ENCODE peak calls at places on chromosomes 5 and 9, in five cellular contexts. One of them, this sample, is unnamed.

GRCh38 chr5:110544603-110545002 is 181.9 kb downstream of the TMEM232 start:
- DNase-seq in RWPE1: peak; percentile 8
- DNase-seq in choroid plexus epithelial cell: no peak
- DNase-seq in WTC11: no peak
- DNase-seq in B cell: no peak
- DNase-seq in this sample: no peak

GRCh38 chr9:21244841-21245240 is 5.0 kb upstream of the IFNA14 start:
- DNase-seq in RWPE1: no peak
- DNase-seq in choroid plexus epithelial cell: no peak
- DNase-seq in WTC11: no peak
- DNase-seq in B cell: no peak
- DNase-seq in this sample: no peak

GRCh38 chr9:127847155-127847463 is 7.3 kb downstream of the ENG start:
- DNase-seq in RWPE1: no peak
- DNase-seq in choroid plexus epithelial cell: peak; percentile 66
- DNase-seq in WTC11: no peak
- DNase-seq in B cell: no peak
- DNase-seq in this sample: no peak

GRCh38 chr9:136107953-136108647 is 10.6 kb downstream of the TMEM250 start:
- DNase-seq in RWPE1: peak; percentile 89
- DNase-seq in choroid plexus epithelial cell: no peak
- DNase-seq in WTC11: no peak
- DNase-seq in B cell: no peak
- DNase-seq in this sample: no peak

GRCh38 chr5:24598926-24599325 is 45.9 kb downstream of the CDH10 start:
- DNase-seq in RWPE1: no peak
- DNase-seq in choroid plexus epithelial cell: no peak
- DNase-seq in WTC11: no peak
- DNase-seq in B cell: no peak
- DNase-seq in this sample: no peak

GRCh38 chr9:18857769-18858168 is 175.2 kb downstream of the SAXO1 start:
- DNase-seq in RWPE1: no peak
- DNase-seq in choroid plexus epithelial cell: peak; percentile 89
- DNase-seq in WTC11: no peak
- DNase-seq in B cell: no peak
- DNase-seq in this sample: no peak

GRCh38 chr9:21681641-21682040 is 120.8 kb upstream of the MTAP start:
- DNase-seq in RWPE1: no peak
- DNase-seq in choroid plexus epithelial cell: peak; percentile 79
- DNase-seq in WTC11: no peak
- DNase-seq in B cell: no peak
- DNase-seq in this sample: no peak

GRCh38 chr5:154311362-154311761 is 120.8 kb downstream of the GALNT10 start:
- DNase-seq in RWPE1: no peak
- DNase-seq in choroid plexus epithelial cell: peak; percentile 17
- DNase-seq in WTC11: no peak
- DNase-seq in B cell: no peak
- DNase-seq in this sample: no peak

GRCh38 chr5:68548959-68549676 is 333.6 kb downstream of the PIK3R1 start:
- DNase-seq in RWPE1: peak; percentile 85
- DNase-seq in choroid plexus epithelial cell: no peak
- DNase-seq in WTC11: no peak
- DNase-seq in B cell: no peak
- DNase-seq in this sample: no peak

GRCh38 chr9:129763235-129763917 is 10.5 kb upstream of the PTGES start:
- DNase-seq in RWPE1: no peak
- DNase-seq in choroid plexus epithelial cell: peak; percentile 93
- DNase-seq in WTC11: no peak
- DNase-seq in B cell: no peak
- DNase-seq in this sample: no peak

GRCh38 chr9:108565651-108566378 is 290.0 kb downstream of the ACTL7B start:
- DNase-seq in RWPE1: peak; percentile 93
- DNase-seq in choroid plexus epithelial cell: peak; percentile 93
- DNase-seq in WTC11: peak; percentile 31
- DNase-seq in B cell: no peak
- DNase-seq in this sample: no peak

GRCh38 chr5:61974680-61975079 is 331.3 kb upstream of the KIF2A start:
- DNase-seq in RWPE1: no peak
- DNase-seq in choroid plexus epithelial cell: no peak
- DNase-seq in WTC11: no peak
- DNase-seq in B cell: no peak
- DNase-seq in this sample: no peak

GRCh38 chr5:67414712-67415111 is 218.1 kb upstream of the CD180 start:
- DNase-seq in RWPE1: no peak
- DNase-seq in choroid plexus epithelial cell: peak; percentile 38
- DNase-seq in WTC11: no peak
- DNase-seq in B cell: no peak
- DNase-seq in this sample: no peak

GRCh38 chr5:51159164-51159563 is 224.1 kb upstream of the ISL1 start:
- DNase-seq in RWPE1: no peak
- DNase-seq in choroid plexus epithelial cell: no peak
- DNase-seq in WTC11: peak; percentile 43
- DNase-seq in B cell: no peak
- DNase-seq in this sample: no peak

GRCh38 chr5:132099073-132099748 is 25.6 kb downstream of the CSF2 start:
- DNase-seq in RWPE1: no peak
- DNase-seq in choroid plexus epithelial cell: no peak
- DNase-seq in WTC11: no peak
- DNase-seq in B cell: peak; percentile 49
- DNase-seq in this sample: peak; percentile 65

DNA sequence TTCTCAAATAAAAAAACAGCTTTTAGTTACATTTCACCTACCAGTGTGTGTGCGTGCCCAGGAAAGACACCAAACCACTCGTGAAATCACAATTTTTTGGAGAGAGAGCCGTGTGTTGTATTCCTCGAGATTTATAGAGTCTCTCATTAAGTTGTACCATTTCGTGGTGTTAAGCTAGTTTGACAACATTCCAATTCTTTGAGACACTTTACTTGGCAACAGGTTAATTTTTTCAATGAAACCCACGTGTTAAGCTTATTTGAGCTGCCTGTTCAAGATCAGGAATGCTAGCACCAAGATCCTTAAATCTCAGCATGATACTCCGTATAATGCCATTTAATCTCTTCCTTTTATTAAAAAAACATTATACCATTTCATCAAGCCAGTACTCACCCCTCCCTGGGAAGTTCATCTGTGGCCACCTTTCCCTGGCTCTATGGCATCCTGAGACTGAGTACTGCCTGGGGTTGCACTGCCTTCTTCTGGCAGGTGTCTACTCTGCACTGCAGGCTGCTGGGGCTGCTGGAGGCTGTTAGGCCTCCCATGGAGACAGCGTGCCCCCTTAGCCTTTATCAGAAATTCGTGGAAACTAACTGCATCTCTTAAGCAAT is 143.7 kb downstream of the ARHGAP26 start:
- DNase-seq in RWPE1: peak; percentile 60
- DNase-seq in choroid plexus epithelial cell: no peak
- DNase-seq in WTC11: no peak
- DNase-seq in B cell: no peak
- DNase-seq in this sample: no peak
- TF ChIP-seq CTCF in RWPE1: no peak
- TF ChIP-seq CTCF in choroid plexus epithelial cell: peak; percentile 40
- TF ChIP-seq CTCF in WTC11: no peak
- TF ChIP-seq CTCF in B cell: no peak
- TF ChIP-seq CTCF in this sample: no peak

GRCh38 chr9:89996717-89997116 is 391.9 kb downstream of the GADD45G start:
- DNase-seq in RWPE1: no peak
- DNase-seq in choroid plexus epithelial cell: no peak
- DNase-seq in WTC11: no peak
- DNase-seq in B cell: no peak
- DNase-seq in this sample: no peak
- TF ChIP-seq CTCF in RWPE1: no peak
- TF ChIP-seq CTCF in choroid plexus epithelial cell: no peak
- TF ChIP-seq CTCF in WTC11: no peak
- TF ChIP-seq CTCF in B cell: no peak
- TF ChIP-seq CTCF in this sample: no peak

GRCh38 chr9:83544002-83544698 is 5.9 kb upstream of the FRMD3 start:
- DNase-seq in RWPE1: peak; percentile 36
- DNase-seq in choroid plexus epithelial cell: peak; percentile 92
- DNase-seq in WTC11: no peak
- DNase-seq in B cell: no peak
- DNase-seq in this sample: no peak
- TF ChIP-seq CTCF in RWPE1: peak; percentile 49
- TF ChIP-seq CTCF in choroid plexus epithelial cell: peak; percentile 92
- TF ChIP-seq CTCF in WTC11: peak; percentile 70
- TF ChIP-seq CTCF in B cell: peak; percentile 45
- TF ChIP-seq CTCF in this sample: peak; percentile 60

GRCh38 chr5:134561871-134562296 is 36.4 kb downstream of the JADE2 start:
- DNase-seq in RWPE1: no peak
- DNase-seq in choroid plexus epithelial cell: peak; percentile 74
- DNase-seq in WTC11: peak; percentile 39
- DNase-seq in B cell: no peak
- DNase-seq in this sample: no peak
- TF ChIP-seq CTCF in RWPE1: no peak
- TF ChIP-seq CTCF in choroid plexus epithelial cell: peak; percentile 68
- TF ChIP-seq CTCF in WTC11: peak; percentile 22
- TF ChIP-seq CTCF in B cell: no peak
- TF ChIP-seq CTCF in this sample: no peak

GRCh38 chr9:79687131-79687447 is 115.3 kb downstream of the TLE4 start:
- DNase-seq in RWPE1: no peak
- DNase-seq in choroid plexus epithelial cell: no peak
- DNase-seq in WTC11: no peak
- DNase-seq in B cell: no peak
- DNase-seq in this sample: peak; percentile 48

GRCh38 chr9:79688363-79688762 is 116.6 kb downstream of the TLE4 start:
- DNase-seq in RWPE1: no peak
- DNase-seq in choroid plexus epithelial cell: no peak
- DNase-seq in WTC11: no peak
- DNase-seq in B cell: no peak
- DNase-seq in this sample: no peak

GRCh38 chr9:79685576-79685975 is 113.8 kb downstream of the TLE4 start:
- DNase-seq in RWPE1: no peak
- DNase-seq in choroid plexus epithelial cell: peak; percentile 60
- DNase-seq in WTC11: no peak
- DNase-seq in B cell: no peak
- DNase-seq in this sample: no peak

GRCh38 chr9:79684711-79685575 is 113.2 kb downstream of the TLE4 start:
- DNase-seq in RWPE1: peak; percentile 18
- DNase-seq in choroid plexus epithelial cell: peak; percentile 65
- DNase-seq in WTC11: no peak
- DNase-seq in B cell: no peak
- DNase-seq in this sample: no peak

GRCh38 chr9:79686381-79687130 is 114.8 kb downstream of the TLE4 start:
- DNase-seq in RWPE1: no peak
- DNase-seq in choroid plexus epithelial cell: peak; percentile 67
- DNase-seq in WTC11: no peak
- DNase-seq in B cell: no peak
- DNase-seq in this sample: no peak
- TF ChIP-seq CTCF in RWPE1: no peak
- TF ChIP-seq CTCF in choroid plexus epithelial cell: peak; percentile 8
- TF ChIP-seq CTCF in WTC11: no peak
- TF ChIP-seq CTCF in B cell: no peak
- TF ChIP-seq CTCF in this sample: no peak

GRCh38 chr9:123091459-123091858 is 58.0 kb downstream of the GPR21 start:
- DNase-seq in RWPE1: no peak
- DNase-seq in choroid plexus epithelial cell: no peak
- DNase-seq in WTC11: no peak
- DNase-seq in B cell: no peak
- DNase-seq in this sample: no peak
- TF ChIP-seq CTCF in RWPE1: no peak
- TF ChIP-seq CTCF in choroid plexus epithelial cell: peak; percentile 48
- TF ChIP-seq CTCF in WTC11: no peak
- TF ChIP-seq CTCF in B cell: no peak
- TF ChIP-seq CTCF in this sample: no peak

GRCh38 chr9:104758974-104759373 is 5.0 kb upstream of the NIPSNAP3B start:
- DNase-seq in RWPE1: no peak
- DNase-seq in choroid plexus epithelial cell: peak; percentile 20
- DNase-seq in WTC11: no peak
- DNase-seq in B cell: no peak
- DNase-seq in this sample: no peak
- TF ChIP-seq CTCF in RWPE1: no peak
- TF ChIP-seq CTCF in choroid plexus epithelial cell: no peak
- TF ChIP-seq CTCF in WTC11: no peak
- TF ChIP-seq CTCF in B cell: no peak
- TF ChIP-seq CTCF in this sample: no peak

GRCh38 chr5:45772402-45772801 is 76.2 kb upstream of the HCN1 start:
- DNase-seq in RWPE1: no peak
- DNase-seq in choroid plexus epithelial cell: no peak
- DNase-seq in WTC11: no peak
- DNase-seq in B cell: no peak
- DNase-seq in this sample: no peak

GRCh38 chr5:45779874-45780671 is 83.9 kb upstream of the HCN1 start:
- DNase-seq in RWPE1: no peak
- DNase-seq in choroid plexus epithelial cell: no peak
- DNase-seq in WTC11: no peak
- DNase-seq in B cell: no peak
- DNase-seq in this sample: no peak

DNA sequence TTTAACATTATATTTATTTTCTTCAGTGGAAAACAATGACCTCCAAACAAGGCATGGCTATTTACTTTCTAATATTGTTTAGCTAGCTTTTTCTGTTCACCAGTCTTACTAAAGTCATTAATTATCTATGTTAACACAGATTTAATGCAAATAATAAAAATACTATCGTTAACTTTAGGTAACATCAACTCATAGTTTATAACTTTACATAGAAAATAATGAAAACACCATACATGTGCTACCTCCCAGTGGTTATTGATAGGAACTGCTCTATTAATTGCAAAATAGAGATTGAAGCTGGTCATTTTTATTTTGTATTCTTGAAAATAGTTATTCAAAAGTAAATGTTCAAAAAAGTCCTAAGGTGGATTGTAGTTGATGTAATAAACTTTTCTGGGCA is 78.3 kb upstream of the HCN1 start:
- DNase-seq in RWPE1: peak; percentile 21
- DNase-seq in choroid plexus epithelial cell: peak; percentile 1
- DNase-seq in WTC11: no peak
- DNase-seq in B cell: no peak
- DNase-seq in this sample: no peak
- TF ChIP-seq CTCF in RWPE1: peak; percentile 83
- TF ChIP-seq CTCF in choroid plexus epithelial cell: no peak
- TF ChIP-seq CTCF in WTC11: no peak
- TF ChIP-seq CTCF in B cell: no peak
- TF ChIP-seq CTCF in this sample: no peak

GRCh38 chr5:138466058-138466899 is 1.0 kb downstream of the EGR1 start:
- DNase-seq in RWPE1: no peak
- DNase-seq in choroid plexus epithelial cell: peak; percentile 42
- DNase-seq in WTC11: no peak
- DNase-seq in B cell: no peak
- DNase-seq in this sample: no peak

GRCh38 chr5:138465288-138466057 is at the start of gene EGR1:
- DNase-seq in RWPE1: peak; percentile 97
- DNase-seq in choroid plexus epithelial cell: peak; percentile 97
- DNase-seq in WTC11: peak; percentile 96
- DNase-seq in B cell: peak; percentile 94
- DNase-seq in this sample: peak; percentile 92

GRCh38 chr5:138463335-138464017 is 1.8 kb upstream of the EGR1 start:
- DNase-seq in RWPE1: no peak
- DNase-seq in choroid plexus epithelial cell: no peak
- DNase-seq in WTC11: peak; percentile 36
- DNase-seq in B cell: no peak
- DNase-seq in this sample: no peak

GRCh38 chr5:138464018-138464387 is 1.3 kb upstream of the EGR1 start:
- DNase-seq in RWPE1: peak; percentile 98
- DNase-seq in choroid plexus epithelial cell: peak; percentile 98
- DNase-seq in WTC11: peak; percentile 92
- DNase-seq in B cell: peak; percentile 92
- DNase-seq in this sample: peak; percentile 95

GRCh38 chr5:138464388-138465287 is 641 bp upstream of the EGR1 start:
- DNase-seq in RWPE1: peak; percentile 99
- DNase-seq in choroid plexus epithelial cell: peak; percentile 100
- DNase-seq in WTC11: peak; percentile 97
- DNase-seq in B cell: peak; percentile 97
- DNase-seq in this sample: peak; percentile 93
- TF ChIP-seq CTCF in RWPE1: peak; percentile 86
- TF ChIP-seq CTCF in choroid plexus epithelial cell: no peak
- TF ChIP-seq CTCF in WTC11: peak; percentile 23
- TF ChIP-seq CTCF in B cell: peak; percentile 73
- TF ChIP-seq CTCF in this sample: peak; percentile 59